ENCODE peak calls at places on chromosomes 13 and 19, in five cellular contexts. M, E, B, R and L are unnamed samples.

GRCh38 chr13:44385847-44386246 is 12.2 kb downstream of the SERP2 start:
- DNase-seq in M (no peak), E (no peak), B (no peak), R (no peak), L (no peak)

GRCh38 chr13:77565635-77566034 is 30.1 kb downstream of the SCEL start:
- DNase-seq in M (no peak), E (no peak), B (peak; percentile 39), R (no peak), L (no peak)

GRCh38 chr19:10706990-10707389 is 5.8 kb downstream of the QTRT1 start:
- DNase-seq in M (no peak), E (no peak), B (no peak), R (no peak), L (no peak)

GRCh38 chr13:50797081-50797480 is 46.4 kb downstream of the DLEU7 start:
- DNase-seq in M (no peak), E (no peak), B (no peak), R (no peak), L (no peak)

GRCh38 chr13:30002577-30002976 is 152.2 kb upstream of the UBL3 start:
- DNase-seq in M (no peak), E (no peak), B (no peak), R (no peak), L (no peak)

GRCh38 chr13:51444922-51445321 is 7.9 kb downstream of the INTS6 start:
- DNase-seq in M (no peak), E (no peak), B (peak; percentile 29), R (no peak), L (no peak)

GRCh38 chr13:38641164-38641948 is 45.5 kb upstream of the FREM2 start:
- DNase-seq in M (no peak), E (no peak), B (peak; percentile 5), R (no peak), L (no peak)

GRCh38 chr13:21074601-21075302 is 13.4 kb upstream of the LATS2 start:
- DNase-seq in M (no peak), E (peak; percentile 55), B (no peak), R (no peak), L (no peak)

GRCh38 chr19:44553478-44554171 is 24.1 kb upstream of the CEACAM20 start:
- DNase-seq in M (no peak), E (no peak), B (no peak), R (no peak), L (no peak)

GRCh38 chr19:28556371-28556770 is 656.6 kb downstream of the UQCRFS1 start:
- DNase-seq in M (no peak), E (no peak), B (no peak), R (no peak), L (no peak)

GRCh38 chr19:52602931-52603330 is 32.8 kb downstream of the ZNF701 start:
- DNase-seq in M (no peak), E (no peak), B (no peak), R (no peak), L (no peak)

GRCh38 chr19:42629191-42629590 is 34.5 kb upstream of the CEACAM8 start:
- DNase-seq in M (no peak), E (no peak), B (no peak), R (no peak), L (no peak)

GRCh38 chr19:42635233-42635539 is 40.5 kb upstream of the CEACAM8 start:
- DNase-seq in M (no peak), E (no peak), B (no peak), R (no peak), L (no peak)

GRCh38 chr19:42634409-42635232 is 39.9 kb upstream of the CEACAM8 start:
- DNase-seq in M (no peak), E (no peak), B (peak; percentile 38), R (peak; percentile 6), L (no peak)
- TF ChIP-seq CTCF in M (no peak), E (no peak), B (peak; percentile 65), R (peak; percentile 30), L (no peak)

DNA sequence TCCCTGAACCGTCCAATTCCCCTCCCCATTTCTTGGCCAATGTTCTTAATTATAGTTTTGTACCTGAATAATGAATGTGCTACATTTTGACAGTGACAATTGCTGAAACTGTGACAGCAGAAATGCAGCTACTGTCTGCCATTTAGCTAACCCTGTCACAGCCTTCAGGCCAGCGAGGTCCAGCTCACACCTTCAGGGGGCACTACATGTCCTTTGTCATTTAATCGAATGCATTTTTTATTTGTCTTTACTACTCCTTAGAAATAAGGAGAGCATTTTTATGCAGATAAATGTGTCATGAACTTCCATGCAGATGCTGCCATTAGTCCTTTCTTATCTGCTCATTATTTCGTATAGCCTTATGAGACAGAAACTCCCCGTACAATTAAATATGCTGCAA is 159.9 kb downstream of the MZT1 start:
- DNase-seq in M (no peak), E (no peak), B (no peak), R (no peak), L (no peak)
- TF ChIP-seq CTCF in M (peak; percentile 4), E (no peak), B (no peak), R (no peak), L (no peak)

GRCh38 chr19:412356-413355 is 3.7 kb upstream of the C2CD4C start:
- DNase-seq in M (peak; percentile 37), E (no peak), B (peak; percentile 38), R (no peak), L (no peak)
- TF ChIP-seq CTCF in M (no peak), E (no peak), B (no peak), R (no peak), L (no peak)

GRCh38 chr19:16371540-16371986 is 46.9 kb downstream of the KLF2 start:
- DNase-seq in M (no peak), E (no peak), B (no peak), R (peak; percentile 92), L (peak; percentile 77)
- TF ChIP-seq CTCF in M (no peak), E (no peak), B (no peak), R (no peak), L (no peak)

DNA sequence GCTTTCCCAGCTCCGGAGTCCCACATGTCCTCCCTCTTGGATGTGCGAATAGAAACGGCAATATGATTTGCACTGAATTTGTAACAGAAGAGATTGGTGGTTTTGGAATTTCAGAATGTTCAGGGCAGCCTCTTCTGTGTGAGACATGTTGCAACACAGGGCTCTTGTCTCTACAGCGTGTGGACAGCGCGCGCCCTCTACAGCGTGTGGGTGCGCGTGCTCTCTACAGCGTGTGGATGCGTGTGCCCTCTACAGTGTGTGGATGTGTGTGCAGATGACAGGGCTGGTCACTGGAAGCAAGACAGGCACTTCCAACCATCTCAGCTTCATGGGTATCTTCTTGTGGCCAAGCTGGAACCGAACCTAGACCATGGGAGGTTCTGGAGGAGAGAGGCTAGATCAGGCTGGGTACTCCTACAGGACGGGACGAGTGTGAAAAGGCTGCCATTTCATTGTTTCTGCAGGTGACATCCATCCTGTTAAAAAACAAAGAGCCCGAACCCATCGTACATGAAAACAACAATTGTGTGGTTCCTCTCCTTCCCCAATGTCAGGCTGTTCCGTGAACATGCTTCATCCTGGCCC is 78.4 kb downstream of the TEX29 start:
- DNase-seq in M (no peak), E (no peak), B (no peak), R (no peak), L (no peak)
- TF ChIP-seq CTCF in M (no peak), E (no peak), B (no peak), R (no peak), L (no peak)

GRCh38 chr13:99527346-99527745 is 26.1 kb downstream of the TM9SF2 start:
- DNase-seq in M (no peak), E (no peak), B (no peak), R (peak; percentile 11), L (no peak)

GRCh38 chr13:99525967-99526366 is 24.7 kb downstream of the TM9SF2 start:
- DNase-seq in M (no peak), E (no peak), B (no peak), R (no peak), L (no peak)

GRCh38 chr13:99523838-99524237 is 22.6 kb downstream of the TM9SF2 start:
- DNase-seq in M (no peak), E (no peak), B (no peak), R (no peak), L (no peak)

GRCh38 chr13:99526549-99526948 is 25.3 kb downstream of the TM9SF2 start:
- DNase-seq in M (no peak), E (no peak), B (no peak), R (no peak), L (no peak)

GRCh38 chr13:99528547-99528946 is 27.3 kb downstream of the TM9SF2 start:
- DNase-seq in M (no peak), E (no peak), B (no peak), R (peak; percentile 15), L (no peak)
- TF ChIP-seq CTCF in M (no peak), E (no peak), B (no peak), R (peak; percentile 63), L (no peak)

GRCh38 chr19:1253514-1254080 is 5.2 kb downstream of the MIDN start:
- DNase-seq in M (no peak), E (no peak), B (no peak), R (no peak), L (no peak)

GRCh38 chr19:1254081-1254527 is 5.7 kb downstream of the MIDN start:
- DNase-seq in M (no peak), E (peak; percentile 69), B (no peak), R (no peak), L (no peak)

GRCh38 chr19:1252221-1252817 is 3.9 kb downstream of the MIDN start:
- DNase-seq in M (no peak), E (no peak), B (peak; percentile 55), R (peak; percentile 60), L (peak; percentile 49)

GRCh38 chr19:1251503-1252220 is 3.3 kb downstream of the MIDN start:
- DNase-seq in M (no peak), E (no peak), B (peak; percentile 65), R (peak; percentile 64), L (peak; percentile 53)

DNA sequence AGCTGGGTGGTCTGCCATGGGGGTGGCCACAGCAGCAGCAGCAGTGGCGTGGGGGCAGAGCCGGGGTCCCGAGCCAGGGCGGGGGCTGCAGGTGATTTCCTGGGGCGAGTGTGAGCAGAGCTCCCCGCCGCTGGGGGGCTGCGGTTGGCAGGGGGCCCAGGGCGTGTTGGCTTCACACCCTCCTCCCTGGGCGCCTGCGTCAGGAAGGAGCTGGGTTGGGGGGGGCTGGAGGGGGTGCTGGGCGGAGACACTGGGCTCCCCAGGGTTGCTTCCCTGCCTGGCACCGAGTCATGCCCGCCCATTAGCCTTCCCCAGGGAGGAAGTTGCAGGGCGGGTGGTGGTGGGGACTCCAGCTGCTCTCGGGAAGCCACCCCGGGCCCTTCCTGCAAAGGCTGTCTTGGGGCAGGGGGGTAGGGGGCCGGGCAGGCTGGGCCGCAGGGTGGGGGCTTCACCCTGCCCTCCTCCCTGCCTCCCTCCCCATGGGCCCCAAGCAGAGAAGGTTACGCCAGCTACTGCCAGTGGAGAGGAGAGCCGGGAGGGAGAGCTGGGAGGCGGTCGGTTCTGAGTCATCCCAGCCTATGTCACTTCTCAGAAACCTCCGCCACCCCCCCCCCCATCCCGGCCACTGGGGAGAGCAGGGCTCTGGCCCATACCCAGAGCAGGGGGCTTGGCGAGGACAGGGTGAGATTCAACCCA is 4.6 kb downstream of the MIDN start:
- DNase-seq in M (no peak), E (peak; percentile 95), B (peak; percentile 69), R (peak; percentile 77), L (peak; percentile 83)
- TF ChIP-seq CTCF in M (no peak), E (peak; percentile 30), B (peak; percentile 24), R (no peak), L (no peak)

GRCh38 chr13:99354371-99354951 is 47.3 kb upstream of the GPR183 start:
- DNase-seq in M (no peak), E (no peak), B (no peak), R (no peak), L (no peak)
- TF ChIP-seq CTCF in M (no peak), E (no peak), B (no peak), R (no peak), L (no peak)

GRCh38 chr19:3914199-3914598 is 18.7 kb upstream of the NMRK2 start:
- DNase-seq in M (no peak), E (no peak), B (no peak), R (no peak), L (no peak)
- TF ChIP-seq CTCF in M (no peak), E (no peak), B (no peak), R (no peak), L (no peak)